ENCODE peak calls at places on chromosome 14, in eight cellular contexts. R, Q, J, E, F, U, K and L are unnamed samples.

GRCh38 chr14:89491701-89492381 is 74.8 kb upstream of the FOXN3 start:
- DNase-seq in R (no peak), Q (no peak), J (no peak), E (no peak), F (no peak), U (no peak), K (peak), L (no peak)

GRCh38 chr14:99072956-99073355 is 199.0 kb downstream of the BCL11B start:
- DNase-seq in R (no peak), Q (no peak), J (no peak), E (no peak), F (no peak), U (no peak), K (no peak), L (no peak)

GRCh38 chr14:76456200-76456599 is 80.3 kb downstream of the ESRRB start:
- DNase-seq in R (peak), Q (peak), J (peak), E (peak), F (peak), U (peak), K (peak), L (peak)

GRCh38 chr14:75812592-75812991 is 151.5 kb downstream of the TTLL5 start:
- DNase-seq in R (no peak), Q (no peak), J (no peak), E (no peak), F (no peak), U (peak), K (no peak), L (no peak)

GRCh38 chr14:22981090-22982012 is 1.0 kb downstream of the AJUBA start:
- DNase-seq in R (no peak), Q (no peak), J (peak), E (peak), F (no peak), U (peak), K (no peak), L (no peak)

GRCh38 chr14:77615231-77616132 is 955 bp downstream of the SPTLC2 start:
- DNase-seq in R (peak), Q (peak), J (peak), E (peak), F (no peak), U (peak), K (peak), L (no peak)

GRCh38 chr14:78983126-78983525 is 813.0 kb downstream of the NRXN3 start:
- DNase-seq in R (no peak), Q (no peak), J (peak), E (no peak), F (no peak), U (no peak), K (peak), L (no peak)

GRCh38 chr14:20760950-20761349 is 7.3 kb upstream of the EDDM3B start:
- DNase-seq in R (peak), Q (no peak), J (no peak), E (no peak), F (no peak), U (no peak), K (no peak), L (no peak)

GRCh38 chr14:35416108-35416750 is 11.7 kb upstream of the NFKBIA start:
- DNase-seq in R (no peak), Q (no peak), J (no peak), E (peak), F (no peak), U (no peak), K (no peak), L (no peak)

GRCh38 chr14:28661171-28661772 is 105.3 kb upstream of the FOXG1 start:
- DNase-seq in R (peak), Q (no peak), J (peak), E (peak), F (no peak), U (peak), K (peak), L (peak)

GRCh38 chr14:73780391-73780790 is 66.2 kb upstream of the PNMA1 start:
- DNase-seq in R (no peak), Q (no peak), J (no peak), E (no peak), F (no peak), U (no peak), K (no peak), L (no peak)
- H3K27ac ChIP-seq in R (no peak), Q (no peak), J (no peak), E (no peak), F (no peak), U (no peak), K (no peak), L (no peak)

DNA sequence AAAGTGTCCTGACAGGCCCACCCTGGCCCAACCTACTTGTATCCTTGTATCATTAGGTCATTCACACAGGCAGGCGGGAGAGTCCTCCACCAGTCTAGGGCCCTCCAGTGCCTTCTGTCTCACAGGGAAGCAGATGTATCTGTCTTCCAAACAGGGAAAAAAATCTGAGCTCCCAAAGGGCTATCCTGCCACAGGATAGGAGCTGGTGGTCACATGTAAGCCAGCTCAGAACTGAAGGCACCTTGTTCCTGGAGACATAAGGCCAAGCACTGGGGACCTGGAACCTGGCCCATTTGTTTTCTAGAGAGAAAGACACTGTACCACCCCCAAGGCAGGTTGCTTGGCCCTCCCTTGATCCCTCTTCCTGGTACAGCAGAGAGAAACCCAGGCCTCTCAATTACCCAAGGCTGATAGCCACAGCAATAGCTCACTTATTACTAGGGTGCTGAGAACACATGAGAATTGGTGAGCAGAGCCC is 19.4 kb upstream of the PLEKHH1 start:
- DNase-seq in R (no peak), Q (no peak), J (no peak), E (no peak), F (no peak), U (no peak), K (no peak), L (no peak)
- H3K4me2 ChIP-seq in R (no peak), Q (no peak), J (no peak), E (peak), F (no peak), U (peak), K (no peak), L (no peak)

GRCh38 chr14:64951724-64952123 is 9.2 kb upstream of the GPX2 start:
- DNase-seq in R (no peak), Q (no peak), J (no peak), E (no peak), F (no peak), U (no peak), K (no peak), L (no peak)
- H3K27ac ChIP-seq in R (no peak), Q (no peak), J (no peak), E (no peak), F (no peak), U (no peak), K (no peak), L (no peak)

GRCh38 chr14:33564774-33565630 is 385.9 kb downstream of the EGLN3 start:
- DNase-seq in R (peak), Q (no peak), J (peak), E (peak), F (no peak), U (peak), K (no peak), L (peak)
- H3K4me2 ChIP-seq in R (peak), Q (no peak), J (peak), E (no peak), F (no peak), U (peak), K (no peak), L (peak)

GRCh38 chr14:93981874-93982683 is 5.7 kb upstream of the ASB2 start:
- DNase-seq in R (no peak), Q (no peak), J (no peak), E (no peak), F (no peak), U (no peak), K (no peak), L (no peak)
- H3K27ac ChIP-seq in R (no peak), Q (no peak), J (no peak), E (no peak), F (no peak), U (no peak), K (no peak), L (no peak)

GRCh38 chr14:104651876-104652260 is 37.5 kb upstream of the INF2 start:
- DNase-seq in R (no peak), Q (no peak), J (no peak), E (no peak), F (no peak), U (peak), K (no peak), L (no peak)

GRCh38 chr14:104650057-104650980 is 39.1 kb upstream of the INF2 start:
- DNase-seq in R (peak), Q (peak), J (peak), E (peak), F (no peak), U (peak), K (peak), L (no peak)

GRCh38 chr14:104652386-104652785 is 37.0 kb upstream of the INF2 start:
- DNase-seq in R (no peak), Q (no peak), J (no peak), E (no peak), F (no peak), U (no peak), K (no peak), L (no peak)

GRCh38 chr14:104654119-104654518 is 35.3 kb upstream of the INF2 start:
- DNase-seq in R (no peak), Q (no peak), J (no peak), E (no peak), F (no peak), U (no peak), K (no peak), L (no peak)

GRCh38 chr14:104650981-104651875 is 38.2 kb upstream of the INF2 start:
- DNase-seq in R (no peak), Q (no peak), J (no peak), E (no peak), F (no peak), U (no peak), K (no peak), L (no peak)
- H3K4me2 ChIP-seq in R (no peak), Q (no peak), J (no peak), E (no peak), F (no peak), U (no peak), K (no peak), L (no peak)

GRCh38 chr14:64680013-64680674 is 24.1 kb upstream of the PLEKHG3 start:
- DNase-seq in R (peak), Q (no peak), J (peak), E (no peak), F (no peak), U (no peak), K (no peak), L (peak)
- H3K27ac ChIP-seq in R (no peak), Q (no peak), J (peak), E (peak), F (peak), U (no peak), K (no peak), L (peak)

GRCh38 chr14:71960620-71961353 is 28.6 kb downstream of the RGS6 start:
- DNase-seq in R (no peak), Q (no peak), J (no peak), E (no peak), F (no peak), U (no peak), K (no peak), L (no peak)
- H3K4me2 ChIP-seq in R (no peak), Q (no peak), J (no peak), E (no peak), F (no peak), U (no peak), K (no peak), L (no peak)

GRCh38 chr14:56552615-56553014 is 27.0 kb upstream of the TMEM260 start:
- DNase-seq in R (no peak), Q (no peak), J (no peak), E (no peak), F (no peak), U (peak), K (no peak), L (no peak)

GRCh38 chr14:56555921-56556570 is 23.6 kb upstream of the TMEM260 start:
- DNase-seq in R (no peak), Q (peak), J (peak), E (peak), F (peak), U (peak), K (peak), L (no peak)

GRCh38 chr14:56549721-56550120 is 29.9 kb upstream of the TMEM260 start:
- DNase-seq in R (no peak), Q (no peak), J (no peak), E (no peak), F (no peak), U (no peak), K (no peak), L (no peak)

GRCh38 chr14:56554301-56554700 is 25.3 kb upstream of the TMEM260 start:
- DNase-seq in R (no peak), Q (no peak), J (no peak), E (no peak), F (no peak), U (no peak), K (no peak), L (no peak)
- H3K27ac ChIP-seq in R (no peak), Q (no peak), J (no peak), E (no peak), F (no peak), U (no peak), K (no peak), L (no peak)

DNA sequence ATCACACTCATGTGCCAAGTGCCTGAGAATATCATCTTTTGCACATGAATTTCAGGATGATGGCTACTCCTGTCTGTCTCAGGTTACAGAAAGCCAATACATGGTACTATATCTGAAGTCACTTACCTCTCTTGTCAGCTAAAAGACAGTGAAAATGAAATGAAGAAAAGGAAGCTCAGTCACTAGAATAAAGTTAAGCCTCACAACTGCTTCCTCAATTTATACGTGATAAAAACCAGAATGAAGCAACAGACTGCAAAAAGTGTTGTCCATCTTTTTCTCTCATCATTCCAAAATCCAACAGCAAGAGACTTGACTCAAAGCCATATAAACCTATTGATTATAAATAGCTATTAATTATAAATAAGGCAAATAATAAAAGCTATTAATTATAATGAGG is 10.2 kb downstream of the NIN start:
- DNase-seq in R (no peak), Q (no peak), J (no peak), E (no peak), F (no peak), U (no peak), K (no peak), L (no peak)
- H3K4me2 ChIP-seq in R (no peak), Q (no peak), J (no peak), E (no peak), F (no peak), U (peak), K (no peak), L (peak)